ENCODE peak calls at places on chromosome 19, in four cellular contexts. B is AG04450, T is GM23338, F is HCT116. J is an unnamed sample.

GRCh38 chr19:45819769-45820168 is 4.7 kb upstream of the RSPH6A start:
- DNase-seq in B (no peak), T (no peak), F (no peak), J (no peak)

GRCh38 chr19:46404039-46404883 is 9.1 kb downstream of the CCDC8 start:
- DNase-seq in B (no peak), T (peak; percentile 70), F (no peak), J (no peak)

GRCh38 chr19:11381535-11382369 is 2.4 kb downstream of the EPOR start:
- DNase-seq in B (no peak), T (peak; percentile 96), F (peak; percentile 90), J (peak; percentile 95)

GRCh38 chr19:43380008-43380407 is 26.5 kb downstream of the CD177 start:
- DNase-seq in B (no peak), T (peak; percentile 49), F (no peak), J (no peak)

GRCh38 chr19:19083413-19084178 is 19.8 kb downstream of the SLC25A42 start:
- DNase-seq in B (no peak), T (no peak), F (no peak), J (no peak)

GRCh38 chr19:12346896-12347295 is 13.5 kb upstream of the ZNF563 start:
- DNase-seq in B (no peak), T (peak; percentile 3), F (no peak), J (no peak)

GRCh38 chr19:38264486-38265212 is at the start of gene SPINT2:
- DNase-seq in B (no peak), T (peak; percentile 95), F (peak; percentile 67), J (peak; percentile 34)

GRCh38 chr19:42295831-42296525 is 6.0 kb upstream of the PRR19 start:
- DNase-seq in B (no peak), T (peak; percentile 91), F (peak; percentile 61), J (peak; percentile 45)

GRCh38 chr19:47512183-47512947 is 2.5 kb downstream of the NAPA start:
- DNase-seq in B (no peak), T (no peak), F (no peak), J (no peak)

GRCh38 chr19:56110515-56111448 is 10.3 kb downstream of the ZNF787 start:
- DNase-seq in B (no peak), T (no peak), F (no peak), J (no peak)

GRCh38 chr19:39145180-39145953 is 19.8 kb downstream of the PAK4 start:
- DNase-seq in B (no peak), T (no peak), F (no peak), J (no peak)

GRCh38 chr19:18170714-18171255 is 2.8 kb upstream of the IFI30 start:
- DNase-seq in B (no peak), T (no peak), F (no peak), J (no peak)

GRCh38 chr19:33227242-33227650 is 1.6 kb upstream of the SLC7A10 start:
- DNase-seq in B (no peak), T (peak; percentile 76), F (no peak), J (no peak)

GRCh38 chr19:17424743-17425365 is 5.0 kb downstream of the MVB12A start:
- DNase-seq in B (no peak), T (peak; percentile 94), F (no peak), J (no peak)

GRCh38 chr19:11659612-11660011 is 62.3 kb downstream of the ZNF627 start:
- DNase-seq in B (no peak), T (peak; percentile 46), F (no peak), J (peak; percentile 24)

GRCh38 chr19:13031917-13032623 is 36.8 kb downstream of the NFIX start:
- DNase-seq in B (no peak), T (no peak), F (no peak), J (no peak)

GRCh38 chr19:46766569-46767317 is 20.5 kb upstream of the STRN4 start:
- DNase-seq in B (no peak), T (peak; percentile 89), F (no peak), J (no peak)

GRCh38 chr19:491146-491741 is 5.0 kb upstream of the MADCAM1 start:
- DNase-seq in B (no peak), T (peak; percentile 48), F (no peak), J (no peak)

GRCh38 chr19:492091-492531 is 4.2 kb upstream of the MADCAM1 start:
- DNase-seq in B (no peak), T (peak; percentile 44), F (no peak), J (no peak)

GRCh38 chr19:489418-490196 is 6.7 kb upstream of the MADCAM1 start:
- DNase-seq in B (no peak), T (peak; percentile 72), F (no peak), J (no peak)

GRCh38 chr19:485583-486236 is 10.6 kb upstream of the MADCAM1 start:
- DNase-seq in B (no peak), T (no peak), F (no peak), J (no peak)

DNA sequence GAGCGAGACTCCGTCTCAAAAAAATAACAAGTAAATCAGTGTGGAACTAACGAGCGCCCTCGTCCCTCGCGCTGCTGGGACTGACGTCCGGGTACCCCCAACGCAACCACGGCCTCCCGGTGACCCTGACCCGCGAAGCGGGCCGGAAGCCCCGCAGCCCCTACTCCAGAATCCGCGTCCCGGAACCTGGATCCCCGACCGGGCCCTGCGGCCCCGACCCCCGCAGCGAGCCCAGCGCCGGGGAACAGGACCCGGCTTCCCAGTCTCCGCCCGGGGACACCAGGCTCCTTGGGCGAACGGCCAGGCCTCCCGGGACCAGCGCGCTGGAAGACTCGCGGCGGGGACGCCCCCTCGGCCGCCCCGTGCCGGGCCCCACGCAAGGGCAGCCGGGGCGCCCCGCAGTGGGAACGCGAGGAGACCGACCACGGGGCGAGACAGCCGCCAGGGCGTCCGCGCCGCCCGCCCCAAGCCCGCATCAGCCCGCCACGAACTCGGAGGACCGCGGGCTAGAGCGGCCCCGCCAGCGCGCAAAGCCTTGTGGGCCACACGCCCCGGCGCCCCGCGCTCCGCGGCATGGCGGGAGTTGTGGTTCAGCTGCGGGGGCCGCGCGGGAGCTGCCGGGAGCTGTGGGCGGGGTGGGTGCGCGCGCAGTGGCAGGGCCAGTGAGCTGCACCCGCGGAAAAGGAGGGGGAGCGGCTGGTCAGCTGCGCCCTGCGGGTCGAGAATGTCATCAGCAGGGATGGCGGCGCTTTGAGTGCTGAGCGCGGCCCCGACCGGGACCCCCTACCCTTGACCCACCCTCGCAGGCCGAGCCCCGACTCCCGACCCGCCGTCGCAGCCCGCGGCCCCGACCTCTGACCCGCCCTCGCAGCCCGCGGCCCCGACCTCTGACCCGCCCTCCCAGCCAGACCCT is 7.5 kb upstream of the MADCAM1 start:
- DNase-seq in B (peak; percentile 77), T (peak; percentile 96), F (peak; percentile 84), J (peak; percentile 94)
- TF ChIP-seq CTCF in B (no peak), T (no peak), F (no peak), J (no peak)

GRCh38 chr19:50402544-50403301 is 16.0 kb upstream of the SPIB start:
- DNase-seq in B (no peak), T (no peak), F (no peak), J (no peak)

GRCh38 chr19:50401505-50402450 is 17.0 kb upstream of the SPIB start:
- DNase-seq in B (no peak), T (peak; percentile 45), F (no peak), J (no peak)

GRCh38 chr19:50398675-50399367 is 14.7 kb downstream of the POLD1 start:
- DNase-seq in B (no peak), T (no peak), F (no peak), J (no peak)

GRCh38 chr19:50399368-50399745 is 15.2 kb downstream of the POLD1 start:
- DNase-seq in B (no peak), T (no peak), F (no peak), J (no peak)
- H3K27ac ChIP-seq in B (no peak overlapping the region), T (no peak overlapping the region), F (no peak overlapping the region), J (no peak overlapping the region)

DNA sequence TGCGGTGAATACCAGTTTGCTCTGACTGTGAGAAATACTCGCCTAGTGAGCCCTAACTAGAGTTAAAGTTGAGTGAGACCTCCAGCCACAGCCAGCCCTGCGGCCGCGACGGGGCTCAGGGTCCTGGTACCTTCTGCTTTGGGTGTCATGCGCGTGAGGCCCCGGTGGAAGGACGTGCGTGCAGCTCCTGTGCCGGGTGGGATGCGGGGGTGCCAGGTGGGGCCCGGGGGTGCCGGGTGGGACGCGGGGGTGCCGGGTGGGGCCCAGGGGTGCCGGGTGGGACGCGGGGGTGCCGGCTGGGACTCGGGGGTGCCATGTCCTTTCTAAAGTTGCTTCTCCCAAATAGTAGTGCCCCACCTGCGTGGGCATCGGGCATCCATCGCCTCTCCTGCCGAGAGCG is 8.5 kb upstream of the TMPRSS9 start:
- DNase-seq in B (no peak), T (no peak), F (no peak), J (no peak)
- TF ChIP-seq CTCF in B (no peak), T (no peak), F (no peak), J (no peak)

DNA sequence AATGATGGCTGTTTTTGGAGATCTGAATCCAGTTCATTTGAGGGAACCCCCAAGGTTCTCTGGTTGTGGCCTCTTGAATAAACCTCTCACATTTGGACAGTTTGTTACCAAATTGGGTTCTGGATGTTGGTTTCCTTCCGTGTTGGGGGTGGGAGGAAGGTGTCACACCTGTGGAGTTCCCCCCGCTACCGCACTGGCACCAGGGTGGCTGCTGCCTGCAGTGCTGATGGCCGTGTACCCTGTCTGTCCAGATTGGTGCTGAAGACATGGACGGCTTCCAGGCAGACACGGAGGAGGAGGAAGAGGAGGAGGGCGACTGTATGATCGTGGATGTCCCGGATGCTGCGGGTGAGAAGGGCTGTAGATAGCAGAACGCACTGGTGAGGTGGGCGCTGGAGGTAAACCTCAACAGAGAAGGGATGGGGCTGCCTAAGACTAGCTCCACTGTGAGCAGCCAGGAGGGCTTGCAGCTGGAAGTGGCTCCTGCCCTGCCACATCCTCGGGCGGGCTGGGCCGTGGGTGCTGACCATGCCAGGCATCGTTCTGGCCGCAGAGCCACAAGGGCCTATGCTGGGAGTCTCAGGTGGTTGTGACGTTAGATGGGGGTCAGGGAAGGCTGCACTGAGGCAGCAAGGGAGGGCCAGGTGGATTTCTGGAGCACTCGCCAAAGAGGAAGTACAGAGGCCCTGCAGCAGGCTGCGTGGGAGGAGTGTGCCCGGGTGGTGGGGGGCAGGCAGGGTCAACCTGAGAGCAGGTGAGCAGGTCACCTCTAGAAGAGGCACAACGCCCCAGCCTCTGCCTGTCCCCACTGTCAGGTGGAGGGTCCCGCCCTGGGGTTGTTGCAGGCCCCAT is 15.4 kb downstream of the UBXN6 start:
- DNase-seq in B (no peak), T (no peak), F (no peak), J (no peak)
- H3K27ac ChIP-seq in B (no peak overlapping the region), T (no peak overlapping the region), F (no peak overlapping the region), J (peak overlapping the region; percentile 58)

DNA sequence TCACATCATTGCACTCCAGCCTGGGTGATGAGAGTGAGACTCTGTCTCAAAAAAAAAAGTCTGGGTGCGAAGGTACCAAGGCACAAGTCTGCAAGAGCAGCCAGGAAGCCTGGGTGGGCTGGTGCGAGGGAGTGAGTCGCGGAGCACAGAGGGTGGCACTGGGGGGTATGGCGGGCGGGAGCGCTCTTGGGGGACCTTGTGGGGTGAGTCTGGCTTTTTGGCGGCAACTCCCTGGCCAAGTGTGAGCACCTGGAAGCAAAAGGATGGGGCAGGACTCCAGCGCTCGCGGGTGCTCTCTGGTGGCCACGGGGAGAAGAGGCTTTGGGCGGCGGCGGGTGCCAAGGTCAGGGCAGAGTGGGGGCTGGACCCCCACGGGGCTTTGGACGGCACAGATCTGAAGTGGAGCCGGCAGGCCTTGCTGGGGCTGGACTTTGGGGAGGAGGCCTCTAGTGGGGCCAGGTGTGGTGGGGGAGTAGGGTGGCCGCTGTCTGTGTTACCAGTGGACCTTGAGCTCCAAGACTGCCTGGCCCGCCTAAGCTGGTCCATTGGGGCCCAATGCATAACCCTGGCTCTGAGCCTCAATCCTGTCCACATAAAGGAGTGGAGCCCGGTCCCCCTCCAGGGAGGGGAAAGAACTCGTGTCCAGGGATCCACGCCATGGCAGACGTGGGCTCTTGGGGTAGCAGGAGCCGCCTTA is 1.6 kb downstream of the P2RY11 start:
- DNase-seq in B (no peak), T (peak; percentile 89), F (no peak), J (no peak)
- TF ChIP-seq CTCF in B (peak; percentile 66), T (peak; percentile 73), F (peak; percentile 80), J (peak; percentile 69)